ENCODE peak calls at places on chromosomes 5 and 9, in seven cellular contexts. B, X, O, K, N, M and R are unnamed samples.

GRCh38 chr9:88577736-88578485 is 42.9 kb downstream of the NXNL2 start:
- DNase-seq in B (no peak), X (no peak), O (no peak), K (no peak), N (no peak), M (no peak), R (no peak)

GRCh38 chr5:135826994-135827671 is 7.3 kb upstream of the SLC25A48 start:
- DNase-seq in B (no peak), X (no peak), O (no peak), K (no peak), N (no peak), M (no peak), R (no peak)

GRCh38 chr5:116536279-116537161 is 38.1 kb downstream of the SEMA6A start:
- DNase-seq in B (no peak), X (no peak), O (no peak), K (peak), N (no peak), M (no peak), R (no peak)

GRCh38 chr9:135908334-135909204 is 1.2 kb upstream of the CAMSAP1 start:
- DNase-seq in B (no peak), X (no peak), O (no peak), K (no peak), N (no peak), M (no peak), R (no peak)

GRCh38 chr5:142308358-142308757 is 16.5 kb downstream of the SPRY4 start:
- DNase-seq in B (no peak), X (no peak), O (no peak), K (no peak), N (no peak), M (no peak), R (no peak)

GRCh38 chr5:72281764-72282499 is 38.1 kb downstream of the MRPS27 start:
- DNase-seq in B (peak), X (peak), O (no peak), K (peak), N (no peak), M (peak), R (peak)

GRCh38 chr9:110575952-110576351 is 3.6 kb downstream of the SVEP1 start:
- DNase-seq in B (no peak), X (no peak), O (no peak), K (no peak), N (no peak), M (no peak), R (no peak)

GRCh38 chr9:88528356-88528755 is 6.6 kb upstream of the NXNL2 start:
- DNase-seq in B (no peak), X (no peak), O (no peak), K (no peak), N (no peak), M (no peak), R (no peak)

GRCh38 chr9:19720374-19720773 is 68.5 kb downstream of the SLC24A2 start:
- DNase-seq in B (no peak), X (no peak), O (no peak), K (peak), N (no peak), M (no peak), R (no peak)

GRCh38 chr9:115254217-115254616 is 136.3 kb upstream of the TNC start:
- DNase-seq in B (no peak), X (no peak), O (no peak), K (no peak), N (no peak), M (no peak), R (no peak)

GRCh38 chr9:75013735-75014134 is 14.4 kb downstream of the CARNMT1 start:
- DNase-seq in B (no peak), X (no peak), O (no peak), K (no peak), N (no peak), M (no peak), R (no peak)

GRCh38 chr5:130545291-130545690 is 619.8 kb downstream of the HINT1 start:
- DNase-seq in B (no peak), X (no peak), O (no peak), K (no peak), N (no peak), M (no peak), R (no peak)

GRCh38 chr5:139650031-139650688 is 2.0 kb downstream of the CXXC5 start:
- DNase-seq in B (no peak), X (no peak), O (no peak), K (no peak), N (no peak), M (peak), R (no peak)

GRCh38 chr9:19028835-19029451 is 4.1 kb downstream of the SAXO1 start:
- DNase-seq in B (peak), X (peak), O (no peak), K (peak), N (no peak), M (peak), R (no peak)

GRCh38 chr9:22041792-22042191 is 32.7 kb upstream of the CDKN2B start:
- DNase-seq in B (no peak), X (peak), O (no peak), K (no peak), N (no peak), M (no peak), R (no peak)

GRCh38 chr9:29214162-29214520 is 1640.9 kb upstream of the C9orf72 start:
- DNase-seq in B (peak), X (no peak), O (no peak), K (no peak), N (no peak), M (no peak), R (no peak)

GRCh38 chr5:134086943-134087305 is 27.6 kb upstream of the TCF7 start:
- DNase-seq in B (no peak), X (no peak), O (no peak), K (no peak), N (no peak), M (no peak), R (no peak)

GRCh38 chr5:123670981-123671557 is 159.1 kb downstream of the CSNK1G3 start:
- DNase-seq in B (peak), X (peak), O (peak), K (peak), N (no peak), M (peak), R (peak)

GRCh38 chr5:146541956-146542849 is 26.2 kb upstream of the GPR151 start:
- DNase-seq in B (peak), X (peak), O (peak), K (peak), N (no peak), M (peak), R (peak)

GRCh38 chr5:159412284-159413046 is 82.2 kb upstream of the IL12B start:
- DNase-seq in B (no peak), X (no peak), O (no peak), K (no peak), N (peak), M (no peak), R (no peak)

GRCh38 chr9:101848485-101848919 is 110.1 kb upstream of the GRIN3A start:
- DNase-seq in B (no peak), X (no peak), O (no peak), K (no peak), N (no peak), M (peak), R (no peak)

GRCh38 chr9:78973906-78974305 is 597.9 kb upstream of the TLE4 start:
- DNase-seq in B (no peak), X (no peak), O (no peak), K (no peak), N (no peak), M (no peak), R (no peak)

DNA sequence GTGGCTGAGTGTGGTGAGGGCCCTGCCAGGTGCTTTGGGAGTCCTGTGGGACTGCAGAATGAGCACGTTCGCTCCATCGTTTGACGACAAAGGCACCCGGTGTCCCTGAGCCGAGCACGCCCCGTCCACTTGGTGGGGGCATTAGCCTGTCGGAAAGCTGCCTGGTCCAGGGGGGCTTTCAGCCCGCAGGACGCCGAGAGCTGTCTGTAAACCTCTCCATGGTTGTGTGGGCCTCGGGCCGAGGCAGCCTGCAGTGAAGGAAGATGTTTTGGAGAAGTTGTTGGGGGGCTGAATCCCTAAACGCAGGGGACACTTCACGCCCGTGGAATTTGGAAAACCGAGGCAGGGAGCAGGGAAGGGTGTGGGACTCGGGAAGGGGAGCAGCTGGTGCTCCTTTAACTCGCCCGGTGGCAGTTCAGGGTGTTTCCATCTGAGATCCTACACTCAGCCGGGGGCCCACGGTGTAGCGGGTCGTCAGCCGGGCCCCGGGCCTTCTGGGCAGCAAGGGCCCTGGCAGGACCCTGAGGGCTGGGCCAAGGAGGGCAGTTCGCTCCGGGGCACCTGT is 53.7 kb downstream of the MRPL36 start:
- DNase-seq in B (no peak), X (no peak), O (no peak), K (no peak), N (no peak), M (no peak), R (no peak)
- TF ChIP-seq SIN3A in B (no peak), X (no peak), O (no peak), K (no peak), N (no peak), M (no peak), R (no peak)

GRCh38 chr5:78720234-78720985 is 71.8 kb upstream of the LHFPL2 start:
- DNase-seq in B (no peak), X (no peak), O (no peak), K (no peak), N (no peak), M (no peak), R (no peak)

GRCh38 chr5:78719504-78720233 is 71.1 kb upstream of the LHFPL2 start:
- DNase-seq in B (no peak), X (no peak), O (no peak), K (no peak), N (no peak), M (no peak), R (no peak)

GRCh38 chr5:78718185-78718584 is 69.6 kb upstream of the LHFPL2 start:
- DNase-seq in B (no peak), X (no peak), O (no peak), K (no peak), N (no peak), M (no peak), R (no peak)

GRCh38 chr5:78717674-78718073 is 69.1 kb upstream of the LHFPL2 start:
- DNase-seq in B (no peak), X (no peak), O (no peak), K (no peak), N (no peak), M (no peak), R (no peak)

GRCh38 chr5:78718827-78719226 is 70.3 kb upstream of the LHFPL2 start:
- DNase-seq in B (no peak), X (no peak), O (no peak), K (no peak), N (no peak), M (no peak), R (no peak)
- H3K4me3 ChIP-seq in B (no peak), X (no peak), O (no peak), K (no peak), N (no peak), M (no peak), R (no peak)

GRCh38 chr5:154484393-154484944 is 6.4 kb upstream of the HAND1 start:
- DNase-seq in B (no peak), X (no peak), O (no peak), K (no peak), N (no peak), M (no peak), R (no peak)
- TF ChIP-seq SIN3A in B (no peak), X (no peak), O (no peak), K (no peak), N (no peak), M (no peak), R (no peak)

DNA sequence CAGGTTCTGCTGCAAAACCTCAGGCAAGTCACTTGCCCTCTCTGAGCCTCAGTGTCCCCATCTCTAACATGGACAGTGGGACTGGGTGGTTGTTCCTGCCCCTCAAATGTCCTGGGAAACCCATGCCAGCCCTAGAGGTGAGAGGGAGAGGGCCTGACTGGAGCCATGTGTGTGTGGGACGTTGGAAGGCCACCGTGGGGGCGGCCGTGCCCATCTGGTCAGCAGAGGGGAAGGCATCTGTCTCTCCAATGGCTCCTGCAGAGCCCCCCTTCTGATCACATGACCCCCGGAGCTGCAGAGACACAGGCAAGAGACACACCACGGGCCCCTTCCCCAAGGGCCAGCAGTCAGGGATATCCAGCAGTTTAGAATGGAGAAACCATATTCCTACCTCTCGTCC is 1.7 kb downstream of the DNM1 start:
- DNase-seq in B (peak), X (no peak), O (no peak), K (no peak), N (no peak), M (no peak), R (no peak)
- H3K4me3 ChIP-seq in B (peak), X (no peak), O (peak), K (no peak), N (no peak), M (no peak), R (no peak)

GRCh38 chr9:85332487-85332886 is 409.3 kb downstream of the AGTPBP1 start:
- DNase-seq in B (peak), X (peak), O (peak), K (peak), N (no peak), M (peak), R (no peak)
- TF ChIP-seq SIN3A in B (no peak), X (no peak), O (no peak), K (no peak), N (no peak), M (no peak), R (no peak)

DNA sequence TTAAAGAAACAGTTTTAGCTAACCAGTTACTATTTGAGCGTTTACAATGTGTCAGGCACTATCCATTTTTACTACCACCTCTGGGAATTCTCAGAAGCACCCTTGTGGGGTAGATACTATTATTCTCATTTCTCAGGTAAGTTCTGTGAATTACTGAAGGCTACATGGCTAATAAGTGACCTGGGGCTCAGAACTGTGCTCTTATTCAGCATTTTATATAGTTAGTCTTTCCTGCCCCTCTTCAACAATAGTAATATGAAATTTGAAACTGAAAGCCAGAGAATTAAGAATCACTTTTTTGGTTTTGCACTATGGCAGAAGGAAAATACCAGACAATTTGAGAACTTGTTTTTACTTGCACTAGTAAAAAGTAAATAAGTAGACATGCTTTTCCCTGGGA is 11.8 kb downstream of the ELL2 start:
- DNase-seq in B (no peak), X (no peak), O (no peak), K (no peak), N (no peak), M (no peak), R (no peak)
- H3K4me3 ChIP-seq in B (peak), X (no peak), O (no peak), K (no peak), N (peak), M (no peak), R (no peak)

GRCh38 chr9:72633966-72634365 is 112.6 kb downstream of the TMC1 start:
- DNase-seq in B (no peak), X (peak), O (no peak), K (no peak), N (no peak), M (no peak), R (no peak)

GRCh38 chr9:72636621-72637020 is 115.2 kb downstream of the TMC1 start:
- DNase-seq in B (no peak), X (no peak), O (no peak), K (no peak), N (no peak), M (no peak), R (no peak)

GRCh38 chr9:72635197-72635596 is 113.8 kb downstream of the TMC1 start:
- DNase-seq in B (no peak), X (no peak), O (no peak), K (no peak), N (peak), M (no peak), R (no peak)
- TF ChIP-seq SIN3A in B (no peak), X (no peak), O (no peak), K (no peak), N (no peak), M (no peak), R (no peak)